ENCODE peak calls at places on chromosome 19, in six cellular contexts. W is GM23338, C is breast epithelium, Z is H1, U is HL-60, P is GM12891. L is an unnamed sample.

GRCh38 chr19:31715249-31715944 is 366.2 kb upstream of the TSHZ3 start:
- DNase-seq in W (peak), C (no peak), Z (no peak), U (no peak), P (no peak), L (no peak)

GRCh38 chr19:46299004-46299509 is 2.2 kb downstream of the HIF3A start:
- DNase-seq in W (no peak), C (peak), Z (no peak), U (peak), P (no peak), L (peak)

GRCh38 chr19:3366761-3367571 is 583 bp downstream of the NFIC start:
- DNase-seq in W (no peak), C (no peak), Z (no peak), U (peak), P (no peak), L (peak)

GRCh38 chr19:53432088-53432661 is 391 bp downstream of the ZNF761 start:
- DNase-seq in W (peak), C (no peak), Z (no peak), U (peak), P (no peak), L (peak)

GRCh38 chr19:33055718-33056117 is 9.0 kb downstream of the RHPN2 start:
- DNase-seq in W (no peak), C (no peak), Z (no peak), U (no peak), P (no peak), L (no peak)

GRCh38 chr19:34475026-34475974 is 6.3 kb upstream of the WTIP start:
- DNase-seq in W (no peak), C (no peak), Z (no peak), U (peak), P (no peak), L (no peak)

GRCh38 chr19:58586131-58586765 is 13.1 kb upstream of the MZF1 start:
- DNase-seq in W (no peak), C (no peak), Z (no peak), U (no peak), P (no peak), L (no peak)

GRCh38 chr19:55179570-55180484 is at the start of gene SYT5:
- DNase-seq in W (peak), C (no peak), Z (no peak), U (peak), P (peak), L (peak)

GRCh38 chr19:14719162-14719561 is 29.3 kb downstream of the ZNF333 start:
- DNase-seq in W (no peak), C (no peak), Z (no peak), U (no peak), P (no peak), L (no peak)

GRCh38 chr19:42096255-42096837 is 20.4 kb downstream of the ZNF574 start:
- DNase-seq in W (peak), C (no peak), Z (no peak), U (no peak), P (no peak), L (no peak)

GRCh38 chr19:6947745-6948144 is 60.4 kb downstream of the ADGRE1 start:
- DNase-seq in W (no peak), C (no peak), Z (no peak), U (no peak), P (peak), L (no peak)

GRCh38 chr19:10112037-10112751 is 701 bp downstream of the P2RY11 start:
- DNase-seq in W (no peak), C (no peak), Z (no peak), U (peak), P (no peak), L (no peak)

GRCh38 chr19:33427801-33428626 is 54.5 kb downstream of the CEBPG start:
- DNase-seq in W (no peak), C (no peak), Z (no peak), U (no peak), P (no peak), L (peak)

GRCh38 chr19:19444694-19445155 is 39.2 kb downstream of the GATAD2A start:
- DNase-seq in W (no peak), C (no peak), Z (no peak), U (peak), P (no peak), L (no peak)

GRCh38 chr19:29636553-29637325 is 28.5 kb upstream of the PLEKHF1 start:
- DNase-seq in W (no peak), C (no peak), Z (no peak), U (no peak), P (no peak), L (peak)

GRCh38 chr19:48152552-48152951 is 17.6 kb downstream of the LIG1 start:
- DNase-seq in W (peak), C (peak), Z (no peak), U (peak), P (peak), L (peak)

GRCh38 chr19:6828698-6829633 is 56.5 kb downstream of the VAV1 start:
- DNase-seq in W (peak), C (no peak), Z (no peak), U (peak), P (peak), L (no peak)

GRCh38 chr19:30757836-30758617 is 385.8 kb downstream of the ZNF536 start:
- DNase-seq in W (no peak), C (no peak), Z (no peak), U (no peak), P (no peak), L (no peak)

GRCh38 chr19:3665681-3666544 is 34.4 kb downstream of the PIP5K1C start:
- DNase-seq in W (peak), C (no peak), Z (no peak), U (peak), P (peak), L (peak)

GRCh38 chr19:55552620-55553019 is 7.3 kb upstream of the SBK3 start:
- DNase-seq in W (no peak), C (peak), Z (no peak), U (no peak), P (no peak), L (no peak)

GRCh38 chr19:8370176-8371010 is 6.4 kb downstream of the ANGPTL4 start:
- DNase-seq in W (no peak), C (no peak), Z (no peak), U (no peak), P (no peak), L (peak)

GRCh38 chr19:8371011-8371804 is 7.3 kb downstream of the ANGPTL4 start:
- DNase-seq in W (no peak), C (no peak), Z (no peak), U (peak), P (no peak), L (peak)

GRCh38 chr19:8377598-8377997 is 12.6 kb upstream of the RAB11B start:
- DNase-seq in W (no peak), C (no peak), Z (no peak), U (no peak), P (no peak), L (no peak)

DNA sequence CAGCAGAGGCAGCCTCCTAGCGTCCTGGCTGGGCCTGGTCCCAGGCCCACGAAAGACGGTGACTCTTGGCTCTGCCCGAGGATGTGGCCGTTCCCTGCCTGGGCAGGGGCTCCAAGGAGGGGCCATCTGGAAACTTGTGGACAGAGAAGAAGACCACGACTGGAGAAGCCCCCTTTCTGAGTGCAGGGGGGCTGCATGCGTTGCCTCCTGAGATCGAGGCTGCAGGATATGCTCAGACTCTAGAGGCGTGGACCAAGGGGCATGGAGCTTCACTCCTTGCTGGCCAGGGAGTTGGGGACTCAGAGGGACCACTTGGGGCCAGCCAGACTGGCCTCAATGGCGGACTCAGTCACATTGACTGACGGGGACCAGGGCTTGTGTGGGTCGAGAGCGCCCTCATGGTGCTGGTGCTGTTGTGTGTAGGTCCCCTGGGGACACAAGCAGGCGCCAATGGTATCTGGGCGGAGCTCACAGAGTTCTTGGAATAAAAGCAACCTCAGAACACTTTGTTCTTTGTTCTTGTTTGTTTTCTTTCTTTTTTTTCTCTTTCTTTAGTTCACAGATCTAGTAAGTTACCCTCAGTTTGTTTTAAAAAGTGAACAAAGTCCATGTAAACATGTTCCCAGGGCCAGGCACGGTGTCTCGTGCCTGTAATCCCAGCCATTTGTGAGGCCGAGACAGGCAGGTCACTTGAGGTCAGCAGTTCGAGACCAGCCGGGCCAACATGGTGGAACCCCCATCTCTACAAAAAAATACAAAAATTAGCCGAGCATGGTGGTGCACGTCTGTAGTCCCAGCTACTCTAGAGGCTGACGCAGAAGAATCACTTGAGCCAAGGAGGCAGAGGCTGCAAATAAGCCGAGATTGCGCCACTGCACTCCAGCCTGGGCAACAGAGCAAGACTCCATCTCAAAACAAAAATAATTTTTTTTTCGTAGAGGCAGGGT is 10.2 kb downstream of the ANGPTL4 start:
- DNase-seq in W (no peak), C (no peak), Z (no peak), U (no peak), P (no peak), L (no peak)
- TF ChIP-seq POLR2AphosphoS5 in W (no peak), C (peak), Z (no peak), U (no peak), P (no peak), L (peak)

DNA sequence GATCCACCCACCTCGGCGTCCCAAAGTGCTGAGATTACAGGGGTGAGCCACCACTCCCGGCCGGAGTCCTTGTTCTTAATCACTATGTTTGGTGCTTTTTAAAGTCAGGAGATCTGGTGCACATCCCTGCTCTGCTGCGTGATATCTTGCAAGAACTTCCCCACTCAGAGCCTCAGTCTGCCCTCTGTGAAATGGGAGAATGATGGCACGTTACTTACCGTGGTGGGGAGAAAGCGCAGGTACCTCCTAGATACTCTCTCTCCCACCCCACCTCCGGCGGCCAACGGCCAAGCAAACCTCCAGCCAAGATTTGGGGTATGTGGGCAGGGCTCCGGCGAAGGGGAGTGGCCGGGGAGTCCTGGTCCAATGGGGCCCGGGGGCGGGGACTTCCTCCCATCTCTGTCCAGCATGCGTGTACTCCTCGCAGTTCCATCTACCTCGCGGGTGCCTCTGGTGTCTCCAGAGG is at the start of gene RYR1:
- DNase-seq in W (peak), C (peak), Z (no peak), U (peak), P (peak), L (peak)
- TF ChIP-seq POLR2AphosphoS5 in W (peak), C (no peak), Z (peak), U (no peak), P (no peak), L (no peak)

GRCh38 chr19:35708391-35708790 is 4.0 kb downstream of the ZBTB32 start:
- DNase-seq in W (no peak), C (no peak), Z (no peak), U (no peak), P (no peak), L (no peak)
- TF ChIP-seq POLR2AphosphoS5 in W (no peak), C (no peak), Z (no peak), U (no peak), P (no peak), L (no peak)

GRCh38 chr19:49468746-49469447 is 5.1 kb upstream of the FLT3LG start:
- DNase-seq in W (peak), C (peak), Z (no peak), U (peak), P (peak), L (peak)
- TF ChIP-seq POLR2AphosphoS5 in W (no peak), C (peak), Z (no peak), U (no peak), P (no peak), L (peak)

DNA sequence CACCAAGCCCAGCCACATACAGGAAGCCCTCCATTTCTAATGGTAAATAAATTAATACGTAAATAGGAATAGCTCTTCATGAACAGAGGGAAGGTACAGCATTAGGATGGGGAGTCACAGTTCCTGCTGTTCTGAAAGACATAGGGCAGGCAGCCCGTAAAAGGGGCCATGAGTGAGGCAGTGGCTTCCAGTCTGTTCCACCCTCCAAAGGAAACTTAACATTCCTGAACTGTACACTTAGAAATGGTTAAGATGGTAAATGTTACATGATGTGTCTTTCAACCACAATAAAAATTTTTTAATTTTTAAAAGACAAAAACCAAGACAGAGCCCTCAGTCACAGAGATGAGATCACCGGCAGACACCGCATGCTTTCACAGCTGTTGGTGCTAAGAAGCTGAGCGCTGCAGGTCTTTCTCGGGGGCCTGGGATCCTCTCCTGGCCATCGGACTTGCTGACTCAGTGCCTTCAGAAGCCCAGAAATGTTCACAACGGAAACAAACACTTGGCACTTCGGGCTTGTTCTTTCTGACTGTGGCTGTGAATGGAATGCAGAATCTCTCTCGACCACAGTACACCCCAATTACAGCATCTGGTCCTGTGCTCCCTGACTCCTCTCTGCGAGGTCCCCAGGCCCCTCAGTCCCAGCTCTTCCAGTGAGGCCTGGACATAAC is 36.4 kb downstream of the EPS15L1 start:
- DNase-seq in W (no peak), C (peak), Z (no peak), U (no peak), P (no peak), L (no peak)
- TF ChIP-seq POLR2AphosphoS5 in W (no peak), C (no peak), Z (no peak), U (no peak), P (no peak), L (no peak)